ENCODE peak calls at places on chromosomes 12 and 14, in six cellular contexts. S is testis, K is B cell, D is astrocyte of the spinal cord, R is sigmoid colon, J is astrocyte. I is an unnamed sample.

GRCh38 chr12:47277972-47278448 is 198.3 kb upstream of the AMIGO2 start:
- DNase-seq in S (no peak), J (peak; percentile 97), K (no peak), R (no peak), D (peak; percentile 91), I (no peak)

GRCh38 chr12:67981236-67982164 is 7.7 kb upstream of the IFNG-AS1 start:
- DNase-seq in R (no peak), K (no peak), J (peak; percentile 95), D (peak; percentile 91), S (peak; percentile 32), I (no peak)

GRCh38 chr14:86954623-86955022 is 1038.4 kb downstream of the GALC start:
- DNase-seq in J (no peak), K (no peak), D (no peak), S (no peak), R (no peak), I (no peak)

GRCh38 chr14:75234173-75234855 is 44.3 kb upstream of the FOS start:
- DNase-seq in R (peak; percentile 83), S (no peak), J (peak; percentile 94), D (peak; percentile 94), K (no peak), I (no peak)

GRCh38 chr12:15897433-15897832 is 13.7 kb upstream of the DERA start:
- DNase-seq in R (no peak), S (no peak), J (no peak), D (no peak), K (no peak), I (no peak)

GRCh38 chr12:56247923-56248322 is 10.3 kb downstream of the ANKRD52 start:
- DNase-seq in D (no peak), J (no peak), K (no peak), R (no peak), S (no peak), I (no peak)

GRCh38 chr12:103879878-103880277 is 38.8 kb upstream of the NT5DC3 start:
- DNase-seq in D (no peak), J (no peak), R (no peak), K (no peak), S (no peak), I (no peak)

GRCh38 chr12:96141216-96141944 is 52.8 kb upstream of the ELK3 start:
- DNase-seq in S (no peak), J (peak; percentile 71), K (no peak), R (no peak), D (peak; percentile 61), I (no peak)

GRCh38 chr12:121918679-121919038 is 267 bp downstream of the CFAP251 start:
- DNase-seq in D (no peak), K (no peak), S (no peak), J (no peak), R (no peak), I (no peak)

GRCh38 chr12:3199551-3200031 is 122.4 kb downstream of the TSPAN9 start:
- DNase-seq in K (no peak), R (no peak), J (peak; percentile 36), D (peak; percentile 37), S (peak; percentile 42), I (no peak)

GRCh38 chr12:20350495-20350894 is 17.8 kb upstream of the PDE3A start:
- DNase-seq in J (peak; percentile 82), S (no peak), K (no peak), R (no peak), D (peak; percentile 88), I (no peak)

GRCh38 chr12:66036317-66036716 is 94.2 kb downstream of the LLPH start:
- DNase-seq in D (peak; percentile 90), K (no peak), J (peak; percentile 98), R (no peak), S (no peak), I (no peak)

GRCh38 chr12:118711185-118711584 is 270.2 kb upstream of the SRRM4 start:
- DNase-seq in J (no peak), K (no peak), R (no peak), S (no peak), D (no peak), I (no peak)

GRCh38 chr12:108332791-108333382 is 6.2 kb downstream of the CMKLR1 start:
- DNase-seq in J (no peak), K (no peak), R (peak; percentile 82), D (peak; percentile 14), S (peak; percentile 35), I (no peak)

GRCh38 chr12:130710001-130710732 is 5.9 kb downstream of the RIMBP2 start:
- DNase-seq in S (peak; percentile 6), D (no peak), R (no peak), J (no peak), K (no peak), I (no peak)

GRCh38 chr14:104399432-104400155 is 180.0 kb upstream of the C14orf180 start:
- DNase-seq in D (no peak), J (no peak), S (no peak), R (no peak), K (no peak), I (no peak)

GRCh38 chr12:7934153-7934552 is 1.8 kb downstream of the SLC2A3 start:
- DNase-seq in K (peak; percentile 26), R (no peak), S (no peak), D (no peak), J (no peak), I (no peak)

GRCh38 chr12:56635539-56636117 is 5.5 kb upstream of the BAZ2A start:
- DNase-seq in R (no peak), J (no peak), D (no peak), K (peak; percentile 43), S (no peak), I (no peak)

GRCh38 chr12:113049976-113050742 is 6.4 kb upstream of the DTX1 start:
- DNase-seq in J (no peak), K (peak; percentile 50), D (no peak), S (peak; percentile 69), R (no peak), I (no peak)

GRCh38 chr12:77325505-77325904 is 260.1 kb upstream of the E2F7 start:
- DNase-seq in J (no peak), K (no peak), D (no peak), R (no peak), S (peak; percentile 21), I (no peak)

GRCh38 chr12:25052191-25053020 is 103.5 kb upstream of the BCAT1 start:
- DNase-seq in K (peak; percentile 85), D (no peak), S (no peak), R (no peak), J (no peak), I (no peak)

GRCh38 chr12:15522574-15523187 is 200.4 kb downstream of the PTPRO start:
- DNase-seq in R (no peak), K (peak; percentile 39), D (peak; percentile 56), S (no peak), J (peak; percentile 39), I (no peak)

GRCh38 chr12:104569348-104570173 is 112.8 kb downstream of the CHST11 start:
- DNase-seq in D (no peak), R (no peak), S (peak; percentile 20), J (no peak), K (peak; percentile 83), I (no peak)

GRCh38 chr12:42705863-42706262 is 116.3 kb upstream of the PRICKLE1 start:
- DNase-seq in S (peak; percentile 87), R (peak; percentile 93), D (peak; percentile 97), J (peak; percentile 98), K (no peak), I (no peak)

GRCh38 chr12:54412786-54413185 is 6.3 kb downstream of the ITGA5 start:
- DNase-seq in D (no peak), J (no peak), S (no peak), R (peak; percentile 60), K (no peak), I (no peak)

GRCh38 chr14:52342849-52343606 is 28.9 kb downstream of the PTGER2 start:
- DNase-seq in D (peak; percentile 52), R (no peak), S (no peak), J (peak; percentile 55), K (no peak), I (no peak)

GRCh38 chr12:41108032-41108431 is 80.1 kb upstream of the PDZRN4 start:
- DNase-seq in R (peak; percentile 81), K (no peak), S (peak; percentile 38), D (no peak), J (no peak), I (no peak)

GRCh38 chr12:72699362-72699761 is 427.2 kb downstream of the TRHDE start:
- DNase-seq in S (no peak), J (no peak), K (no peak), R (no peak), D (no peak), I (no peak)
- TF ChIP-seq CTCF in S (no peak), J (no peak), K (no peak), R (no peak), D (no peak), I (no peak)

GRCh38 chr12:12934556-12934955 is 17.4 kb downstream of the GPRC5D start:
- DNase-seq in R (no peak), J (no peak), D (no peak), S (no peak), K (no peak), I (no peak)
- TF ChIP-seq CTCF in R (no peak), J (no peak), D (no peak), S (no peak), K (no peak), I (no peak)

GRCh38 chr12:5688226-5688625 is 256.3 kb downstream of the NTF3 start:
- DNase-seq in S (no peak), D (no peak), R (no peak), J (no peak), K (no peak), I (no peak)
- TF ChIP-seq CTCF in S (no peak), D (no peak), R (no peak), J (no peak), K (no peak), I (no peak)

GRCh38 chr12:29148065-29148957 is 767 bp upstream of the FAR2 start:
- DNase-seq in K (no peak), D (peak; percentile 22), J (no peak), S (peak; percentile 31), R (peak; percentile 83), I (no peak)
- TF ChIP-seq CTCF in K (no peak), D (peak; percentile 7), J (no peak), S (no peak), R (no peak), I (peak; percentile 49)

DNA sequence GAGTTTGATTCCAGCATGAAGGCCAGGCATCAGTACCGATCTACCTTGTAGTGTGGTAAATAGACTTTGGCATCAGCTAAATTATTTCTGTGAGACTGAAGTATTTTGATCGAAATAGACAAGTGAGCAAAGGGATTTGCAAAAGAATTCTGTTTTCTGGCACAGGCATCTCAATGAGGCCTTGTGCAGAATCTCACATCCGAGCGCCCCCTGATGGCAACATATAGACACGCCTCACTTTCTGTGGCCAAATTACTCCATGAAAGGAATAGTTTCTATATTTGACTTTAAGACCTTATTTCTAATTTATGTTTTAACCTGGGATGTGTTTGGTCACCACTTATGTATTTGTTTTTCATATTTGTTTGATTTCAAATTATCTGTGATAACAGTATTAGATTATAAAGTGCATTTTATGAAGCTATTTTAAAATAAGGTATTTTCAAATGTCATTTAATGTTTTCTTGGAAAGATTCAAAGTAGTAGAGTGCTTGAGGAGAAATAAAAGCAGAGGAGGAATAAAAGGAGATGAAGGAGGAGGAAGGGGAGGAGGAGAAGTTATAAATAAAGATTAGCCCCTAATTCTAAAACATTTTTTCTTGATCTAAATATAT is 731.9 kb downstream of the NRXN3 start:
- DNase-seq in D (peak; percentile 22), R (no peak), S (peak; percentile 69), K (no peak), J (peak; percentile 19), I (no peak)
- TF ChIP-seq CTCF in D (peak; percentile 76), R (no peak), S (peak; percentile 24), K (no peak), J (peak; percentile 71), I (peak; percentile 84)